ENCODE peak calls at places on chromosomes 2 and 18, in seven cellular contexts. H is RWPE2, U is colonic mucosa, V is transverse colon, K is AG09309, O is fibroblast of pulmonary artery, R is HCT116. X is an unnamed sample.
A peak's percentile ranks its signal among the peaks of the same experiment; 100 is the strongest.

GRCh38 chr2:175010848-175011254 is 5.7 kb upstream of the CHN1 start:
- DNase-seq in U (no peak), H (no peak), V (no peak), O (no peak), K (no peak), R (no peak), X (no peak)

GRCh38 chr2:62313433-62314227 is 117.7 kb downstream of the B3GNT2 start:
- DNase-seq in R (no peak), K (no peak), U (no peak), V (no peak), H (no peak), O (no peak), X (no peak)

GRCh38 chr2:18232731-18233438 is 327.6 kb downstream of the RDH14 start:
- DNase-seq in H (no peak), O (peak; percentile 3), V (no peak), K (no peak), U (no peak), R (no peak), X (no peak)

GRCh38 chr2:119119076-119119710 is 39.4 kb downstream of the C1QL2 start:
- DNase-seq in O (no peak), H (no peak), V (no peak), U (no peak), K (no peak), R (no peak), X (no peak)

GRCh38 chr18:73684651-73685050 is 463.0 kb downstream of the FBXO15 start:
- DNase-seq in U (no peak), R (no peak), K (no peak), O (no peak), H (no peak), V (no peak), X (no peak)

GRCh38 chr2:151833984-151834383 is 5.8 kb upstream of the ARL5A start:
- DNase-seq in K (no peak), V (no peak), O (no peak), U (no peak), R (no peak), H (no peak), X (no peak)

GRCh38 chr2:160803881-160804280 is 310.3 kb upstream of the RBMS1 start:
- DNase-seq in U (no peak), H (no peak), R (no peak), K (no peak), V (no peak), O (no peak), X (no peak)

GRCh38 chr2:112706170-112706664 is 14.6 kb upstream of the NT5DC4 start:
- DNase-seq in H (no peak), U (no peak), R (no peak), V (no peak), O (peak; percentile 71), K (no peak), X (no peak)

GRCh38 chr2:85504434-85505261 is 34.3 kb upstream of the MAT2A start:
- DNase-seq in R (peak; percentile 72), K (peak; percentile 94), H (peak; percentile 93), U (no peak), O (peak; percentile 87), V (no peak), X (peak; percentile 81)

GRCh38 chr2:200703132-200703925 is 108.4 kb upstream of the BZW1 start:
- DNase-seq in O (peak; percentile 90), K (peak; percentile 67), V (no peak), U (peak; percentile 52), H (no peak), R (peak; percentile 68), X (peak; percentile 66)

GRCh38 chr18:63292844-63293683 is 26.5 kb downstream of the BCL2 start:
- DNase-seq in K (no peak), U (no peak), R (no peak), V (peak; percentile 43), H (no peak), O (no peak), X (no peak)

GRCh38 chr2:191155608-191156071 is 4.8 kb upstream of the STAT4 start:
- DNase-seq in U (no peak), O (peak; percentile 81), V (no peak), R (peak; percentile 42), K (peak; percentile 48), H (no peak), X (peak; percentile 47)

GRCh38 chr2:95272781-95273180 is 1.5 kb upstream of the PROM2 start:
- DNase-seq in R (no peak), O (no peak), H (no peak), U (peak; percentile 8), V (no peak), K (no peak), X (no peak)

GRCh38 chr18:62030091-62030985 is 137.5 kb upstream of the RNF152 start:
- DNase-seq in O (peak; percentile 23), V (no peak), U (no peak), K (no peak), R (no peak), H (no peak), X (no peak)

GRCh38 chr2:186911551-186912085 is 62.6 kb upstream of the ZSWIM2 start:
- DNase-seq in H (no peak), R (no peak), V (no peak), K (no peak), U (no peak), O (no peak), X (no peak)

GRCh38 chr2:27446057-27446456 is 3.9 kb downstream of the KRTCAP3 start:
- DNase-seq in K (no peak), U (peak; percentile 90), R (no peak), V (peak; percentile 86), O (no peak), H (no peak), X (no peak)

DNA sequence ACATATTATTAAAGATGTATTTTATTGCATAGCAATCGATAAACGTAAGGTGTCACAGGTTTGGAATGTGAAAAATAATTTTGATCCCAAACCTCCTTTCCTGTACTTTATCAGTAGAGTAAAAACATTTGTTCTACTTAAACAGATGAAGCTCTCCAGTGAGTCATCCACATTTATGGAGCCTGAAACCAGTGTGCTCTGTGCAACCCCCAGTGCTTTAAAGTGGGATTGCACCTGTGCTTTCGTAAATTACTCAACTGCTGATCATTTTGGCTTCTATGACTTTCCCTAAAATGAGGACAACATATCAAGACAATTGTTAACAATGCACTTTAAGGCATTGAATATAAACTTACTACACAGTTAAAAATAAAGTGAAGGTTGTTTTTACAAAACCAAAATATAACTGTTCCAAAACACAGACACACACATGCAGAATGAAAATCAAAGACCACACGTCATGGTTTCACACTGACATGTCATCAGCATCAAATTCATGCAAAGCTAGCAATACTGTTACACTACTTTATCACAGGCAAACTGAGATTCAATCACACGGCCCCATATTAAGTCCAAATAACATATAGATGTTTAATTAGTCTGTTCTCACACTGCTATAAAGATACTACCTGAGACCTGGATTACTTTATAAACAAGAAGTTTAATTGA is 9.7 kb downstream of the TMEM18 start:
- DNase-seq in O (peak; percentile 78), H (no peak), V (no peak), U (no peak), R (peak; percentile 22), K (peak; percentile 53), X (no peak)
- TF ChIP-seq CTCF in O (peak; percentile 79), H (peak; percentile 78), V (peak; percentile 41), U (peak; percentile 56), R (peak; percentile 60), K (peak; percentile 69), X (peak; percentile 74)

GRCh38 chr18:78627546-78628315 is 351.9 kb upstream of the SALL3 start:
- DNase-seq in H (peak; percentile 27), U (no peak), O (no peak), K (no peak), V (no peak), R (no peak), X (no peak)

GRCh38 chr18:78623142-78623541 is 356.5 kb upstream of the SALL3 start:
- DNase-seq in O (no peak), H (no peak), V (no peak), U (no peak), R (no peak), K (no peak), X (no peak)

GRCh38 chr18:78624646-78625279 is 354.9 kb upstream of the SALL3 start:
- DNase-seq in K (no peak), R (no peak), U (no peak), H (no peak), O (no peak), V (no peak), X (no peak)

GRCh38 chr18:78625895-78626294 is 353.7 kb upstream of the SALL3 start:
- DNase-seq in H (no peak), R (no peak), O (no peak), K (no peak), U (no peak), V (no peak), X (no peak)

DNA sequence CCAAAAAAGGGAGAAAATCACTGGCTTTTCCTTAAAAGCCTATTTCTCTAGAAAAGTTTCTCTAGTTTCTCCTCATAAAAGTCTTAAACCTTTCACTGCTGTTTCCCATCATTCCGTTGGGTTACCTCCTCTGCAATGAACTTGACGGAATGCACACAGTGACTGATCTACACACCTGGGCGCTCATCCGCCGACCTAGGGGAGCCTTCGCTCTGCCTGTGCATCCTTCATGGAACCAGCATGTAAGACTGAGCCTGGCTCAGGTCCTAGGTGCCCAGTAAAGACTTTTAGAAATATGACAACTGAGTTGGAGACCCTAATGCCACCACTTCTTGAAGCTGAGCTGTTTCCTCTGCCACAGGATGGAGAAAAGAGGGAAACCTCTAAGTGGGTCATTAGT is 354.2 kb upstream of the SALL3 start:
- DNase-seq in V (no peak), R (no peak), O (no peak), K (no peak), U (no peak), H (no peak), X (no peak)
- TF ChIP-seq CTCF in V (no peak), R (no peak), O (no peak), K (no peak), U (no peak), H (no peak), X (no peak)

GRCh38 chr2:144143294-144144092 is 376.4 kb downstream of the ZEB2 start:
- DNase-seq in K (no peak), U (no peak), O (no peak), R (no peak), V (no peak), H (no peak), X (no peak)
- TF ChIP-seq CTCF in K (no peak), U (no peak), O (no peak), R (no peak), V (no peak), H (no peak), X (no peak)

GRCh38 chr2:3447789-3448317 is 68.4 kb downstream of the TRAPPC12 start:
- DNase-seq in U (no peak), V (no peak), H (no peak), R (no peak), K (no peak), O (no peak), X (no peak)
- TF ChIP-seq CTCF in U (no peak), V (no peak), H (no peak), R (no peak), K (no peak), O (no peak), X (no peak)